ENCODE peak calls at places on chromosomes 3 and 15, in five cellular contexts. W, K, O, T and J are unnamed samples.
A peak's percentile ranks its signal among the peaks of the same experiment; 100 is the strongest.

GRCh38 chr15:52546031-52546751 is 17.5 kb upstream of the MYO5A start:
- DNase-seq in O (no peak), W (no peak), K (no peak), T (no peak), J (no peak)

GRCh38 chr15:93331545-93332117 is 242.6 kb upstream of the RGMA start:
- DNase-seq in K (no peak), W (no peak), T (peak; percentile 37), O (no peak), J (no peak)

GRCh38 chr3:64489361-64490044 is 198.3 kb downstream of the ADAMTS9 start:
- DNase-seq in O (no peak), T (peak; percentile 42), K (no peak), W (no peak), J (no peak)

GRCh38 chr3:186003610-186004009 is 65.8 kb upstream of the TRA2B start:
- DNase-seq in K (no peak), O (no peak), W (no peak), T (no peak), J (no peak)

GRCh38 chr3:112685435-112685834 is 44.5 kb upstream of the CCDC80 start:
- DNase-seq in K (no peak), T (no peak), W (no peak), O (no peak), J (no peak)

GRCh38 chr3:25648107-25648535 is 16.6 kb downstream of the TOP2B start:
- DNase-seq in T (peak; percentile 55), W (peak; percentile 92), O (peak; percentile 91), K (peak; percentile 57), J (no peak)

GRCh38 chr3:18841422-18842343 is 306.6 kb upstream of the KCNH8 start:
- DNase-seq in T (no peak), K (no peak), W (no peak), O (no peak), J (no peak)

GRCh38 chr3:17032407-17033034 is 147.8 kb downstream of the PLCL2 start:
- DNase-seq in W (no peak), K (no peak), O (no peak), T (no peak), J (no peak)

GRCh38 chr15:28974142-28974541 is 88.4 kb downstream of the APBA2 start:
- DNase-seq in O (peak; percentile 64), T (no peak), K (no peak), W (peak; percentile 72), J (peak; percentile 70)

GRCh38 chr3:39075910-39076309 is 24.1 kb downstream of the WDR48 start:
- DNase-seq in W (no peak), O (no peak), K (no peak), T (no peak), J (no peak)

GRCh38 chr3:278300-279064 is 81.9 kb downstream of the CHL1 start:
- DNase-seq in T (no peak), K (no peak), W (no peak), O (no peak), J (no peak)

GRCh38 chr3:187616307-187616939 is 53.8 kb downstream of the SST start:
- DNase-seq in O (peak; percentile 72), T (peak; percentile 28), K (no peak), W (peak; percentile 77), J (no peak)

GRCh38 chr3:182710557-182711157 is 82.6 kb upstream of the ATP11B start:
- DNase-seq in O (no peak), T (no peak), K (no peak), W (no peak), J (no peak)

GRCh38 chr3:171838218-171838720 is 4.9 kb upstream of the TMEM212 start:
- DNase-seq in O (no peak), T (peak; percentile 69), K (no peak), W (no peak), J (no peak)

GRCh38 chr15:40274350-40275274 is 8.3 kb downstream of the ANKRD63 start:
- DNase-seq in K (peak; percentile 74), T (peak; percentile 77), W (peak; percentile 89), O (peak; percentile 98), J (no peak)

GRCh38 chr15:64634576-64635485 is 140.6 kb downstream of the RBPMS2 start:
- DNase-seq in K (no peak), W (peak; percentile 77), O (no peak), T (no peak), J (no peak)

GRCh38 chr3:169241575-169241927 is 422.0 kb downstream of the MECOM start:
- DNase-seq in W (no peak), K (no peak), T (no peak), O (no peak), J (no peak)

GRCh38 chr3:189773056-189773455 is 141.9 kb downstream of the TP63 start:
- DNase-seq in K (no peak), W (no peak), T (no peak), O (no peak), J (no peak)

GRCh38 chr3:149085828-149086231 is 503 bp downstream of the HLTF start:
- DNase-seq in T (no peak), O (no peak), W (no peak), K (no peak), J (no peak)

GRCh38 chr15:72751751-72752455 is 31.7 kb downstream of the ADPGK start:
- DNase-seq in K (no peak), T (no peak), W (peak; percentile 8), O (no peak), J (no peak)

GRCh38 chr3:10556312-10556711 is 50.9 kb upstream of the ATP2B2 start:
- DNase-seq in T (no peak), O (peak; percentile 19), W (no peak), K (no peak), J (peak; percentile 55)

GRCh38 chr3:12730511-12731234 is 28.4 kb downstream of the TMEM40 start:
- DNase-seq in O (no peak), W (no peak), T (no peak), K (no peak), J (no peak)

GRCh38 chr3:141486735-141487418 is at the start of gene RASA2:
- DNase-seq in K (peak; percentile 76), T (peak; percentile 80), O (peak; percentile 89), W (peak; percentile 62), J (no peak)